ENCODE peak calls at places on chromosomes 13 and 19, in six cellular contexts. One of them, this sample, is unnamed.

GRCh38 chr13:52010890-52011689 is at the start of gene ATP7B:
- DNase-seq in heart right ventricle: peak; percentile 15
- DNase-seq in lower leg skin: peak; percentile 90
- DNase-seq in astrocyte of the spinal cord: peak; percentile 7
- DNase-seq in fibroblast of mammary gland: no peak
- DNase-seq in foreskin fibroblast: peak; percentile 39
- DNase-seq in this sample: no peak

GRCh38 chr13:77729502-77730221 is 32.2 kb downstream of the SLAIN1 start:
- DNase-seq in heart right ventricle: no peak
- DNase-seq in lower leg skin: no peak
- DNase-seq in astrocyte of the spinal cord: no peak
- DNase-seq in fibroblast of mammary gland: no peak
- DNase-seq in foreskin fibroblast: no peak
- DNase-seq in this sample: no peak

GRCh38 chr13:20142927-20143480 is 17.8 kb downstream of the GJA3 start:
- DNase-seq in heart right ventricle: no peak
- DNase-seq in lower leg skin: no peak
- DNase-seq in astrocyte of the spinal cord: no peak
- DNase-seq in fibroblast of mammary gland: no peak
- DNase-seq in foreskin fibroblast: no peak
- DNase-seq in this sample: no peak

GRCh38 chr13:110285991-110286923 is 20.7 kb downstream of the COL4A1 start:
- DNase-seq in heart right ventricle: no peak
- DNase-seq in lower leg skin: peak; percentile 67
- DNase-seq in astrocyte of the spinal cord: no peak
- DNase-seq in fibroblast of mammary gland: no peak
- DNase-seq in foreskin fibroblast: no peak
- DNase-seq in this sample: no peak

GRCh38 chr19:45403781-45404556 is 900 bp downstream of the PPP1R13L start:
- DNase-seq in heart right ventricle: peak; percentile 68
- DNase-seq in lower leg skin: no peak
- DNase-seq in astrocyte of the spinal cord: peak; percentile 22
- DNase-seq in fibroblast of mammary gland: no peak
- DNase-seq in foreskin fibroblast: peak; percentile 63
- DNase-seq in this sample: no peak

GRCh38 chr19:47891622-47891922 is 5.5 kb upstream of the SULT2A1 start:
- DNase-seq in heart right ventricle: no peak
- DNase-seq in lower leg skin: no peak
- DNase-seq in astrocyte of the spinal cord: no peak
- DNase-seq in fibroblast of mammary gland: no peak
- DNase-seq in foreskin fibroblast: no peak
- DNase-seq in this sample: no peak

GRCh38 chr13:19587635-19588300 is 26.4 kb upstream of the TPTE2 start:
- DNase-seq in heart right ventricle: peak; percentile 12
- DNase-seq in lower leg skin: peak; percentile 48
- DNase-seq in astrocyte of the spinal cord: peak; percentile 48
- DNase-seq in fibroblast of mammary gland: peak; percentile 57
- DNase-seq in foreskin fibroblast: peak; percentile 62
- DNase-seq in this sample: peak; percentile 52

GRCh38 chr13:37127706-37128241 is 22.3 kb upstream of the CSNK1A1L start:
- DNase-seq in heart right ventricle: peak; percentile 51
- DNase-seq in lower leg skin: no peak
- DNase-seq in astrocyte of the spinal cord: peak; percentile 95
- DNase-seq in fibroblast of mammary gland: peak; percentile 94
- DNase-seq in foreskin fibroblast: peak; percentile 83
- DNase-seq in this sample: peak; percentile 94

GRCh38 chr13:25286308-25286968 is 850 bp downstream of the MTMR6 start:
- DNase-seq in heart right ventricle: peak; percentile 18
- DNase-seq in lower leg skin: no peak
- DNase-seq in astrocyte of the spinal cord: peak; percentile 48
- DNase-seq in fibroblast of mammary gland: peak; percentile 56
- DNase-seq in foreskin fibroblast: peak; percentile 64
- DNase-seq in this sample: peak; percentile 58

GRCh38 chr13:40664100-40665060 is 2.1 kb downstream of the FOXO1 start:
- DNase-seq in heart right ventricle: peak; percentile 83
- DNase-seq in lower leg skin: peak; percentile 96
- DNase-seq in astrocyte of the spinal cord: peak; percentile 42
- DNase-seq in fibroblast of mammary gland: no peak
- DNase-seq in foreskin fibroblast: peak; percentile 64
- DNase-seq in this sample: no peak

GRCh38 chr19:48318286-48318987 is 6.9 kb upstream of the EMP3 start:
- DNase-seq in heart right ventricle: no peak
- DNase-seq in lower leg skin: no peak
- DNase-seq in astrocyte of the spinal cord: no peak
- DNase-seq in fibroblast of mammary gland: no peak
- DNase-seq in foreskin fibroblast: no peak
- DNase-seq in this sample: no peak

GRCh38 chr19:17652627-17653026 is 35.5 kb downstream of the UNC13A start:
- DNase-seq in heart right ventricle: no peak
- DNase-seq in lower leg skin: no peak
- DNase-seq in astrocyte of the spinal cord: no peak
- DNase-seq in fibroblast of mammary gland: no peak
- DNase-seq in foreskin fibroblast: no peak
- DNase-seq in this sample: no peak

GRCh38 chr19:23823952-23824389 is 65.3 kb upstream of the ZNF681 start:
- DNase-seq in heart right ventricle: no peak
- DNase-seq in lower leg skin: no peak
- DNase-seq in astrocyte of the spinal cord: no peak
- DNase-seq in fibroblast of mammary gland: peak; percentile 4
- DNase-seq in foreskin fibroblast: no peak
- DNase-seq in this sample: no peak

GRCh38 chr13:48636550-48636949 is 17.2 kb upstream of the CYSLTR2 start:
- DNase-seq in heart right ventricle: no peak
- DNase-seq in lower leg skin: no peak
- DNase-seq in astrocyte of the spinal cord: peak; percentile 70
- DNase-seq in fibroblast of mammary gland: peak; percentile 26
- DNase-seq in foreskin fibroblast: peak; percentile 7
- DNase-seq in this sample: peak; percentile 31

GRCh38 chr19:18789883-18790565 is 1.1 kb downstream of the COMP start:
- DNase-seq in heart right ventricle: no peak
- DNase-seq in lower leg skin: no peak
- DNase-seq in astrocyte of the spinal cord: no peak
- DNase-seq in fibroblast of mammary gland: peak; percentile 21
- DNase-seq in foreskin fibroblast: peak; percentile 57
- DNase-seq in this sample: no peak

GRCh38 chr19:52535831-52536800 is 8.6 kb downstream of the ZNF808 start:
- DNase-seq in heart right ventricle: peak; percentile 90
- DNase-seq in lower leg skin: peak; percentile 97
- DNase-seq in astrocyte of the spinal cord: peak; percentile 82
- DNase-seq in fibroblast of mammary gland: peak; percentile 70
- DNase-seq in foreskin fibroblast: peak; percentile 95
- DNase-seq in this sample: peak; percentile 61

GRCh38 chr13:102847272-102848234 is 1.7 kb downstream of the ERCC5 start:
- DNase-seq in heart right ventricle: no peak
- DNase-seq in lower leg skin: no peak
- DNase-seq in astrocyte of the spinal cord: peak; percentile 59
- DNase-seq in fibroblast of mammary gland: peak; percentile 74
- DNase-seq in foreskin fibroblast: peak; percentile 68
- DNase-seq in this sample: peak; percentile 54

GRCh38 chr19:42199440-42200115 is 17.9 kb downstream of the DEDD2 start:
- DNase-seq in heart right ventricle: peak; percentile 26
- DNase-seq in lower leg skin: peak; percentile 89
- DNase-seq in astrocyte of the spinal cord: no peak
- DNase-seq in fibroblast of mammary gland: no peak
- DNase-seq in foreskin fibroblast: no peak
- DNase-seq in this sample: no peak

GRCh38 chr13:48901786-48902185 is 73.9 kb upstream of the FNDC3A start:
- DNase-seq in heart right ventricle: no peak
- DNase-seq in lower leg skin: no peak
- DNase-seq in astrocyte of the spinal cord: no peak
- DNase-seq in fibroblast of mammary gland: no peak
- DNase-seq in foreskin fibroblast: no peak
- DNase-seq in this sample: no peak

GRCh38 chr19:44623080-44623479 is 9.7 kb downstream of the IGSF23 start:
- DNase-seq in heart right ventricle: no peak
- DNase-seq in lower leg skin: no peak
- DNase-seq in astrocyte of the spinal cord: peak; percentile 31
- DNase-seq in fibroblast of mammary gland: peak; percentile 32
- DNase-seq in foreskin fibroblast: peak; percentile 47
- DNase-seq in this sample: peak; percentile 45

GRCh38 chr19:48991011-48991609 is 2.0 kb downstream of the GYS1 start:
- DNase-seq in heart right ventricle: no peak
- DNase-seq in lower leg skin: no peak
- DNase-seq in astrocyte of the spinal cord: no peak
- DNase-seq in fibroblast of mammary gland: no peak
- DNase-seq in foreskin fibroblast: no peak
- DNase-seq in this sample: no peak

GRCh38 chr13:59112375-59112774 is 1051.4 kb downstream of the DIAPH3 start:
- DNase-seq in heart right ventricle: peak; percentile 26
- DNase-seq in lower leg skin: no peak
- DNase-seq in astrocyte of the spinal cord: peak; percentile 98
- DNase-seq in fibroblast of mammary gland: peak; percentile 96
- DNase-seq in foreskin fibroblast: peak; percentile 82
- DNase-seq in this sample: peak; percentile 99

GRCh38 chr13:111341886-111342285 is 21.4 kb downstream of the TEX29 start:
- DNase-seq in heart right ventricle: no peak
- DNase-seq in lower leg skin: peak; percentile 78
- DNase-seq in astrocyte of the spinal cord: no peak
- DNase-seq in fibroblast of mammary gland: no peak
- DNase-seq in foreskin fibroblast: no peak
- DNase-seq in this sample: no peak

GRCh38 chr19:44111910-44112463 is 1.2 kb upstream of the ZNF225 start:
- DNase-seq in heart right ventricle: no peak
- DNase-seq in lower leg skin: no peak
- DNase-seq in astrocyte of the spinal cord: peak; percentile 80
- DNase-seq in fibroblast of mammary gland: peak; percentile 91
- DNase-seq in foreskin fibroblast: peak; percentile 93
- DNase-seq in this sample: peak; percentile 92

GRCh38 chr13:49620170-49620621 is 8.1 kb upstream of the ARL11 start:
- DNase-seq in heart right ventricle: no peak
- DNase-seq in lower leg skin: no peak
- DNase-seq in astrocyte of the spinal cord: no peak
- DNase-seq in fibroblast of mammary gland: no peak
- DNase-seq in foreskin fibroblast: peak; percentile 50
- DNase-seq in this sample: no peak

GRCh38 chr19:35882074-35882832 is 13.9 kb downstream of the APLP1 start:
- DNase-seq in heart right ventricle: peak; percentile 67
- DNase-seq in lower leg skin: no peak
- DNase-seq in astrocyte of the spinal cord: peak; percentile 72
- DNase-seq in fibroblast of mammary gland: peak; percentile 84
- DNase-seq in foreskin fibroblast: peak; percentile 87
- DNase-seq in this sample: peak; percentile 81

GRCh38 chr19:55692681-55693081 is 17.7 kb downstream of the EPN1 start:
- DNase-seq in heart right ventricle: no peak
- DNase-seq in lower leg skin: peak; percentile 79
- DNase-seq in astrocyte of the spinal cord: no peak
- DNase-seq in fibroblast of mammary gland: no peak
- DNase-seq in foreskin fibroblast: no peak
- DNase-seq in this sample: no peak

GRCh38 chr19:1172353-1173159 is 1.5 kb downstream of the SBNO2 start:
- DNase-seq in heart right ventricle: peak; percentile 62
- DNase-seq in lower leg skin: peak; percentile 93
- DNase-seq in astrocyte of the spinal cord: peak; percentile 41
- DNase-seq in fibroblast of mammary gland: peak; percentile 61
- DNase-seq in foreskin fibroblast: peak; percentile 81
- DNase-seq in this sample: peak; percentile 48

GRCh38 chr19:46605356-46605821 is 4.3 kb downstream of the CALM3 start:
- DNase-seq in heart right ventricle: no peak
- DNase-seq in lower leg skin: peak; percentile 83
- DNase-seq in astrocyte of the spinal cord: no peak
- DNase-seq in fibroblast of mammary gland: no peak
- DNase-seq in foreskin fibroblast: no peak
- DNase-seq in this sample: no peak

GRCh38 chr19:12913011-12913561 is 6.0 kb downstream of the SYCE2 start:
- DNase-seq in heart right ventricle: peak; percentile 71
- DNase-seq in lower leg skin: peak; percentile 94
- DNase-seq in astrocyte of the spinal cord: peak; percentile 37
- DNase-seq in fibroblast of mammary gland: peak; percentile 67
- DNase-seq in foreskin fibroblast: peak; percentile 73
- DNase-seq in this sample: peak; percentile 42
- H3K4me3 ChIP-seq in heart right ventricle: peak overlapping the region; percentile 23
- H3K4me3 ChIP-seq in lower leg skin: no peak overlapping the region
- H3K4me3 ChIP-seq in astrocyte of the spinal cord: no peak overlapping the region
- H3K4me3 ChIP-seq in fibroblast of mammary gland: no peak overlapping the region
- H3K4me3 ChIP-seq in foreskin fibroblast: no peak overlapping the region
- H3K4me3 ChIP-seq in this sample: no peak overlapping the region

GRCh38 chr19:30071871-30072270 is 129.8 kb downstream of the URI1 start:
- DNase-seq in heart right ventricle: no peak
- DNase-seq in lower leg skin: peak; percentile 60
- DNase-seq in astrocyte of the spinal cord: no peak
- DNase-seq in fibroblast of mammary gland: no peak
- DNase-seq in foreskin fibroblast: no peak
- DNase-seq in this sample: no peak
- H3K4me3 ChIP-seq in heart right ventricle: no peak overlapping the region
- H3K4me3 ChIP-seq in lower leg skin: no peak overlapping the region
- H3K4me3 ChIP-seq in astrocyte of the spinal cord: no peak overlapping the region
- H3K4me3 ChIP-seq in fibroblast of mammary gland: no peak overlapping the region
- H3K4me3 ChIP-seq in foreskin fibroblast: no peak overlapping the region
- H3K4me3 ChIP-seq in this sample: no peak overlapping the region

DNA sequence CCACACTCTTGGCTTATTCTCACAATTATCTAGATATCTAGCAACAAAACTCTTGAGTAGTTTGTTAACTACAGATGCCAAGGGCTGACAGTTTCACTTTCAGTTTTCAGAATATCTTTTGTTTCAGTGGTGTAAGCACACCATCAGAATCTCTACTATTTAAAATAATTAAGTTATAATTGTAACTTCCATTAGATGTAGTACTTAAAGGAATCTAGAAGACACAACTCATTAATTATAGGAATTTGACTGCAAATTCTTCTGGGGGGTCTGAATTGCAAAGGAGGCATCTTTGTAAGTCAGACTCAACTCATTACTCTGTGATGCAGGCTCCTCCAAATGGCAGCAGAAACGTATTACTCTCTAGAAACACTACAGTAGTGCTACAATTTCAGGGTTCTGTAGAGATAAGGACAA is 44.9 kb upstream of the USPL1 start:
- DNase-seq in heart right ventricle: peak; percentile 42
- DNase-seq in lower leg skin: no peak
- DNase-seq in astrocyte of the spinal cord: peak; percentile 80
- DNase-seq in fibroblast of mammary gland: peak; percentile 68
- DNase-seq in foreskin fibroblast: peak; percentile 64
- DNase-seq in this sample: peak; percentile 57
- H3K4me3 ChIP-seq in heart right ventricle: peak overlapping the region; percentile 50
- H3K4me3 ChIP-seq in lower leg skin: no peak overlapping the region
- H3K4me3 ChIP-seq in astrocyte of the spinal cord: peak overlapping the region; percentile 31
- H3K4me3 ChIP-seq in fibroblast of mammary gland: peak overlapping the region; percentile 35
- H3K4me3 ChIP-seq in foreskin fibroblast: peak overlapping the region; percentile 49
- H3K4me3 ChIP-seq in this sample: peak overlapping the region; percentile 48

DNA sequence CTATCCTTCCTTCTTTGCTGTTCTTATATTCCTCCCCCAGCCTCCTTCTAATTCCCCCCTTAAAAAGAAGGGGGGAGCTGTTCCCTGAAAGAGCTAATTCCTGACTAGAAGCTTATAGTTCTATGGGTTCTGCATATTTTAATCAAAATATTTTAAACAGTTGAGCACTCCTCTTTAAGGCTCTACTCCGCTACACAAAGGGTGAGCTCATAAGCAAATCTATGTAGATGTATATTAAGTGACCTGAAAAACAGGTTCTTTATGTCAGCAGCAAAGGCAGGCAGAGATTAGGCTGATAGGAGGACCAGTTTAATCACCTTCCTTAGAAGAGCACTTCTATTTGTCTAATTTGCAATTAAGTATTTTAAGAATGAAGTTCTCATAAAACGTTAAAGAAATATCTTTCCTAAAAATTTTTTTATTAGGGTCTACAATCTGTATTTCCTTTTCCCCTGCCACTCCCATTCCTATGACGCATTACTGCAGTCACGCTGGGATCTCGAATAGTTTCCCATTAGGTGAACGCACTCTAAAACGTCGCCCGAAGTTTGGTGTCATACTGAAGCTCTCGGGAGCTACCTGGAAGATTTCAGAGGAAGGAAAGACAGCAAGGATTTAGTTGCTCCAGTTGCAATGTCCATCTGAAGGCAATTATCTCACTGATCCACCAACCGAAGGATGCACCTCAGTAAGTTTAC is 5.1 kb downstream of the EFNB2 start:
- DNase-seq in heart right ventricle: peak; percentile 50
- DNase-seq in lower leg skin: no peak
- DNase-seq in astrocyte of the spinal cord: no peak
- DNase-seq in fibroblast of mammary gland: no peak
- DNase-seq in foreskin fibroblast: peak; percentile 71
- DNase-seq in this sample: no peak
- H3K4me3 ChIP-seq in heart right ventricle: peak overlapping the region; percentile 73
- H3K4me3 ChIP-seq in lower leg skin: no peak overlapping the region
- H3K4me3 ChIP-seq in astrocyte of the spinal cord: peak overlapping the region; percentile 87
- H3K4me3 ChIP-seq in fibroblast of mammary gland: no peak overlapping the region
- H3K4me3 ChIP-seq in foreskin fibroblast: peak overlapping the region; percentile 91
- H3K4me3 ChIP-seq in this sample: no peak overlapping the region

This sample was measured in IMR-90.